ENCODE peak calls at places on chromosomes 16 and 17, in five cellular contexts. One of them, this sample, is unnamed.

GRCh38 chr17:18121201-18121600 is 12.6 kb downstream of the MYO15A start:
- DNase-seq in A549: no peak
- DNase-seq in H1: no peak
- DNase-seq in HepG2: no peak
- DNase-seq in K562: no peak
- DNase-seq in this sample: no peak

GRCh38 chr17:75693500-75694481 is 26.7 kb downstream of the SAP30BP start:
- DNase-seq in A549: peak
- DNase-seq in H1: no peak
- DNase-seq in HepG2: no peak
- DNase-seq in K562: no peak
- DNase-seq in this sample: peak

GRCh38 chr17:47615766-47616424 is 33.8 kb upstream of the KPNB1 start:
- DNase-seq in A549: peak
- DNase-seq in H1: no peak
- DNase-seq in HepG2: peak
- DNase-seq in K562: peak
- DNase-seq in this sample: peak

GRCh38 chr17:9926150-9926804 is 21.2 kb upstream of the RCVRN start:
- DNase-seq in A549: no peak
- DNase-seq in H1: no peak
- DNase-seq in HepG2: no peak
- DNase-seq in K562: no peak
- DNase-seq in this sample: no peak

GRCh38 chr17:57136355-57136754 is 51.3 kb downstream of the AKAP1 start:
- DNase-seq in A549: no peak
- DNase-seq in H1: no peak
- DNase-seq in HepG2: no peak
- DNase-seq in K562: no peak
- DNase-seq in this sample: no peak

GRCh38 chr17:65366102-65366844 is 195.2 kb downstream of the AXIN2 start:
- DNase-seq in A549: no peak
- DNase-seq in H1: no peak
- DNase-seq in HepG2: no peak
- DNase-seq in K562: no peak
- DNase-seq in this sample: no peak

GRCh38 chr17:49514374-49514738 is 19.3 kb downstream of the NGFR start:
- DNase-seq in A549: no peak
- DNase-seq in H1: no peak
- DNase-seq in HepG2: peak
- DNase-seq in K562: peak
- DNase-seq in this sample: no peak

GRCh38 chr17:37278247-37278894 is 97.4 kb upstream of the C17orf78 start:
- DNase-seq in A549: no peak
- DNase-seq in H1: no peak
- DNase-seq in HepG2: no peak
- DNase-seq in K562: no peak
- DNase-seq in this sample: no peak

GRCh38 chr16:89023151-89023551 is 46.1 kb upstream of the CBFA2T3 start:
- DNase-seq in A549: no peak
- DNase-seq in H1: no peak
- DNase-seq in HepG2: no peak
- DNase-seq in K562: no peak
- DNase-seq in this sample: no peak

GRCh38 chr16:1534021-1535020 is 855 bp downstream of the TMEM204 start:
- DNase-seq in A549: no peak
- DNase-seq in H1: no peak
- DNase-seq in HepG2: no peak
- DNase-seq in K562: no peak
- DNase-seq in this sample: peak

GRCh38 chr17:29141484-29141835 is 38.7 kb downstream of the MYO18A start:
- DNase-seq in A549: no peak
- DNase-seq in H1: no peak
- DNase-seq in HepG2: no peak
- DNase-seq in K562: no peak
- DNase-seq in this sample: no peak

GRCh38 chr16:29876578-29877249 is 13.7 kb upstream of the CDIPT start:
- DNase-seq in A549: no peak
- DNase-seq in H1: no peak
- DNase-seq in HepG2: no peak
- DNase-seq in K562: peak
- DNase-seq in this sample: no peak

GRCh38 chr17:32266389-32267269 is 997 bp downstream of the RHBDL3 start:
- DNase-seq in A549: no peak
- DNase-seq in H1: no peak
- DNase-seq in HepG2: no peak
- DNase-seq in K562: no peak
- DNase-seq in this sample: no peak

GRCh38 chr17:31413081-31413799 is 21.8 kb downstream of the RAB11FIP4 start:
- DNase-seq in A549: no peak
- DNase-seq in H1: no peak
- DNase-seq in HepG2: no peak
- DNase-seq in K562: no peak
- DNase-seq in this sample: no peak

GRCh38 chr16:22183901-22184614 is 21.8 kb downstream of the SDR42E2 start:
- DNase-seq in A549: no peak
- DNase-seq in H1: no peak
- DNase-seq in HepG2: no peak
- DNase-seq in K562: peak
- DNase-seq in this sample: no peak

GRCh38 chr16:3718019-3718391 is 681 bp upstream of the TRAP1 start:
- DNase-seq in A549: no peak
- DNase-seq in H1: no peak
- DNase-seq in HepG2: no peak
- DNase-seq in K562: no peak
- DNase-seq in this sample: no peak

GRCh38 chr17:46738544-46738943 is 79.9 kb downstream of the WNT3 start:
- DNase-seq in A549: no peak
- DNase-seq in H1: no peak
- DNase-seq in HepG2: no peak
- DNase-seq in K562: no peak
- DNase-seq in this sample: peak

GRCh38 chr16:10668322-10669045 is 26.2 kb downstream of the TEKT5 start:
- DNase-seq in A549: peak
- DNase-seq in H1: no peak
- DNase-seq in HepG2: peak
- DNase-seq in K562: peak
- DNase-seq in this sample: peak

DNA sequence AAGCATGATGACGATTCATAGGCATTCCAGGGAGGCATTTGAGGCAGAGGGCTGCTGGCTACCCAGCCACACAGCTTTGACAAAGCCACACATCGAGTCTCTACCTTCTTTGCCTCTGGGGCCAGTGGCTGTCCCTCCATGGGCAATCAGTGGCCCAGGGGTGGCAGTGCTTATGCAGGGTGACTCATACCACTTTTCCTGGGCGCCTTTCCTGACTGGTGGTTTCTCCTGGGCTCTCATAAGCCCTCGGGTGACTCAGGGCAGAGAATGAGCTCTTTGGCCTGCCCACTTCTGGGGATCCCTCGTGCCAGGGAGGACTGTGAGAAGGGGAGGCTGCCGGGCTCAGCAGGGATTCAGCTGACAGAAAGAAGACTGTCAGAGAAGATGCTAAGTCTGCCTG is 148.3 kb upstream of the WSCD1 start:
- DNase-seq in A549: peak
- DNase-seq in H1: no peak
- DNase-seq in HepG2: no peak
- DNase-seq in K562: no peak
- DNase-seq in this sample: no peak
- TF ChIP-seq MAFK in A549: no peak
- TF ChIP-seq MAFK in H1: no peak
- TF ChIP-seq MAFK in HepG2: no peak
- TF ChIP-seq MAFK in K562: no peak
- TF ChIP-seq MAFK in this sample: no peak

GRCh38 chr16:16028311-16028999 is 79.0 kb downstream of the ABCC1 start:
- DNase-seq in A549: no peak
- DNase-seq in H1: no peak
- DNase-seq in HepG2: no peak
- DNase-seq in K562: no peak
- DNase-seq in this sample: no peak
- TF ChIP-seq MAFK in A549: no peak
- TF ChIP-seq MAFK in H1: no peak
- TF ChIP-seq MAFK in HepG2: no peak
- TF ChIP-seq MAFK in K562: no peak
- TF ChIP-seq MAFK in this sample: no peak

DNA sequence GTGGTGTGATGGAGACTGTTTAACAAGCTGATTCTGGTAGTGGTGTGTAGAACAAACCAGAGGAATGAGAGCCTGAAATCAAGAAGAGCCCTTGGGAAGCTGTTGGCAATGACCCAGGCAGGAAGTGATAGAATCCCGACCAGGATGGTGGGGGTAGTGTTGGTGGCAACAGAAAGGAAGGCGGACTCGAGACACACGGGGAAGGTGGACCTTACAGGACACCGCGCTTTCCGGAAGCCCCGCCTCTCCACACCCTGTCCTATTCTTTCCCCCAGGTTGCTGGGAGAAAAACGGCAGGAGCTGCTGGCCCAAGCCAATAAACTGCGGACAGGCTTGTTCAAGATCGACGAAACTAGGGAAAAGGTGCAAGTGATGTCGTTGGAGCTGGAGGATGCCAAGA is 30.0 kb upstream of the KDM6B start:
- DNase-seq in A549: no peak
- DNase-seq in H1: no peak
- DNase-seq in HepG2: no peak
- DNase-seq in K562: no peak
- DNase-seq in this sample: no peak
- TF ChIP-seq MAFK in A549: no peak
- TF ChIP-seq MAFK in H1: no peak
- TF ChIP-seq MAFK in HepG2: no peak
- TF ChIP-seq MAFK in K562: no peak
- TF ChIP-seq MAFK in this sample: no peak

DNA sequence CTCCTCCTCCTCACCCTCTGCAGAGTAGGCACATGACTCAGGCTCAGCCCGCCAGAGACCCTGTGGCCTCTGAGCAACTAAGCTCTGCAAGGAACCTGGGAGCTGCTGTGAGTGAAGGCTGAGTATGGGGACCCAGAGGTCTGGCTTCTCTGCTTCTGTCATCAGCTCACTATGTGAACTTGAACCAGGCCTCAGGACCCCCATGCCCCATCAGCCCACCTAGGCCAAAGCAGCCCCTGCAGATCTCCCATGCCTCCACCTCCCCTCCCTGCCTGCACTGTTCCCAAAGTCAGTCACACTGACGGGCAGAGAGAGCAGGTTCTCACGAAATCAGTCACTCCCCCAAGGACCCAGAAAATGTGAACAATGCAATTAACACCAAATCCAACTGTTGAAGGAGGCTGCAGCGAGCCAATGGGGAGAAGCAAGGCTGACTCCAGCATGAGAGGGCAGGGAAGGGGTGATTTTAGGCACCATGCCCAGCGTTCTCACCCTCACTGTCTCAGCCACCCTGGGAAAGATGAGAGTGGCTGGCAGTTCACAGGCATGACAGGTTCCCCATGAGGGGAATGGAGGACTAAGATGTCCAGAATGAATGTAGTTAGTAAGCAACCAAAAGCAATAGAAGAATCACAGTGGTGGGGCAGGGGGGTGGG is 60.6 kb downstream of the BEAN1 start:
- DNase-seq in A549: no peak
- DNase-seq in H1: no peak
- DNase-seq in HepG2: no peak
- DNase-seq in K562: no peak
- DNase-seq in this sample: no peak
- TF ChIP-seq MAFK in A549: no peak
- TF ChIP-seq MAFK in H1: no peak
- TF ChIP-seq MAFK in HepG2: no peak
- TF ChIP-seq MAFK in K562: no peak
- TF ChIP-seq MAFK in this sample: no peak

GRCh38 chr17:8894189-8894611 is 26.7 kb upstream of the PIK3R6 start:
- DNase-seq in A549: no peak
- DNase-seq in H1: no peak
- DNase-seq in HepG2: no peak
- DNase-seq in K562: no peak
- DNase-seq in this sample: no peak

GRCh38 chr17:8893059-8893458 is 25.6 kb upstream of the PIK3R6 start:
- DNase-seq in A549: no peak
- DNase-seq in H1: no peak
- DNase-seq in HepG2: no peak
- DNase-seq in K562: no peak
- DNase-seq in this sample: no peak

GRCh38 chr17:8896087-8896486 is 28.6 kb upstream of the PIK3R6 start:
- DNase-seq in A549: no peak
- DNase-seq in H1: no peak
- DNase-seq in HepG2: no peak
- DNase-seq in K562: no peak
- DNase-seq in this sample: no peak

GRCh38 chr17:8893621-8894020 is 26.1 kb upstream of the PIK3R6 start:
- DNase-seq in A549: no peak
- DNase-seq in H1: no peak
- DNase-seq in HepG2: no peak
- DNase-seq in K562: no peak
- DNase-seq in this sample: no peak

DNA sequence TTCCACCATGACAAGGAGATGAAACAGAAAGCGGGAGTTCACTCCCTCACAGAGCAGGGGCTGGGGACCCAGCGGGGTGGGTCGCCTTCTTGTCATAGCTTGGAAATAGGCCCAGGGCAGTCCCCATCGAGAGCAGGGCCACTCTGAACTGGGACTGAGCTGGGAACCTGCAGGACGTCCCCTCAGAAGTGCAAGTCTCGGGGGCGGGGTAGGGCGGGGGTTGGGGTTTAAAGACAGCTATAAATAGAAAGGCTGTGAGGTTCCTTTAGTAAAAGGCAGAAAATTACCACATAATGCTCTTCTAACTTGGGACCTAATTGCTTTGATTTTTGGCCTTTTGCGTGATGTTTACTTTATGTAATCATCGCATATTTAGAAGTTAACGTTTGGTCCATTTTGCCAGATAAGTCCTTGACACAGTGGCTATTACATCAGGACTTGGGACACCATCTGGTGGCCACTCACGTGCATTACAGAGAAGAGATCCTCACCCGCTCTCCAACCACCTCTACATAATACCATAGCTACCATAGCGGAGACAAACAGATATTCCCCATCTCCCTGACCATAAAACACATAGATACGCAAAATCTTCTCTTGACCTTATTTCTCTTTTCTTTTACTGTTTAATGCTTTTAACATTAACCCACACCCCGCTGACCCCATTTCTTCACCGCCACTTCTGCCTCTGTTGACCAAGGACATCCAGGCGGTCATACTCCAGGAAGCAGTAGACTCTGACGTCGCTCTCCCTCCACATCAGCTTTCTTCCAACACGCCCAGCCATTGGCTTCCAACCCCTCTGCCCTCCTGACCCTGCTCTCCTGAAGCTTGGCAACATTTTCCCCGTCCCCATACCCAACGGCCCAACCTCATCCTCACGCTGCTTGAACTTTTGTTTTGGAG is 27.5 kb upstream of the PIK3R6 start:
- DNase-seq in A549: peak
- DNase-seq in H1: no peak
- DNase-seq in HepG2: peak
- DNase-seq in K562: peak
- DNase-seq in this sample: peak
- TF ChIP-seq MAFK in A549: no peak
- TF ChIP-seq MAFK in H1: no peak
- TF ChIP-seq MAFK in HepG2: no peak
- TF ChIP-seq MAFK in K562: no peak
- TF ChIP-seq MAFK in this sample: no peak

GRCh38 chr17:77857613-77858012 is 100.9 kb upstream of the TNRC6C start:
- DNase-seq in A549: no peak
- DNase-seq in H1: no peak
- DNase-seq in HepG2: no peak
- DNase-seq in K562: no peak
- DNase-seq in this sample: peak
- TF ChIP-seq MAFK in A549: no peak
- TF ChIP-seq MAFK in H1: no peak
- TF ChIP-seq MAFK in HepG2: no peak
- TF ChIP-seq MAFK in K562: no peak
- TF ChIP-seq MAFK in this sample: no peak

GRCh38 chr16:212999-213398 is 16.2 kb downstream of the LUC7L start:
- DNase-seq in A549: no peak
- DNase-seq in H1: no peak
- DNase-seq in HepG2: no peak
- DNase-seq in K562: no peak
- DNase-seq in this sample: peak
- TF ChIP-seq MAFK in A549: no peak
- TF ChIP-seq MAFK in H1: no peak
- TF ChIP-seq MAFK in HepG2: no peak
- TF ChIP-seq MAFK in K562: no peak
- TF ChIP-seq MAFK in this sample: no peak

This sample was measured in IMR-90.